ENCODE peak calls at places on chromosomes 1 and 21, in ten cellular contexts. T, O, X, R, N, Q, Z, S, W and M are unnamed samples.
A peak's percentile ranks its signal among the peaks of the same experiment; 100 is the strongest.

GRCh38 chr1:241219449-241219848 is 137.6 kb downstream of the RGS7 start:
- DNase-seq in Z (no peak), T (no peak), O (no peak), R (no peak), S (no peak), Q (no peak), W (no peak), N (no peak), X (no peak), M (no peak)

GRCh38 chr1:7108251-7108650 is 323.0 kb downstream of the CAMTA1 start:
- DNase-seq in X (no peak), Z (no peak), O (no peak), R (no peak), Q (no peak), T (no peak), N (no peak), S (no peak), W (no peak), M (no peak)

GRCh38 chr1:217437375-217437774 is 193.5 kb downstream of the GPATCH2 start:
- DNase-seq in N (no peak), Q (no peak), T (no peak), Z (no peak), X (no peak), R (no peak), O (no peak), W (no peak), S (no peak), M (no peak)

GRCh38 chr1:62682531-62682930 is 5.7 kb downstream of the DOCK7 start:
- DNase-seq in X (no peak), O (no peak), T (peak; percentile 43), R (no peak), Z (no peak), S (no peak), N (peak; percentile 19), W (no peak), Q (no peak), M (no peak)

GRCh38 chr1:61265665-61266064 is 183.3 kb downstream of the NFIA start:
- DNase-seq in O (no peak), W (no peak), S (no peak), R (no peak), N (no peak), T (no peak), Z (no peak), Q (no peak), X (no peak), M (no peak)

GRCh38 chr1:58460469-58460868 is 86.1 kb downstream of the OMA1 start:
- DNase-seq in Z (no peak), Q (no peak), O (no peak), S (no peak), N (peak; percentile 38), R (no peak), T (peak; percentile 17), W (no peak), X (no peak), M (peak; percentile 33)

GRCh38 chr1:27402349-27402754 is 9.9 kb downstream of the GPR3 start:
- DNase-seq in N (peak; percentile 74), O (peak; percentile 75), S (peak; percentile 86), Q (no peak), X (peak; percentile 39), Z (peak; percentile 54), T (peak; percentile 55), W (no peak), R (no peak), M (peak; percentile 64)

GRCh38 chr1:4963251-4963650 is 308.8 kb downstream of the AJAP1 start:
- DNase-seq in Z (no peak), O (peak; percentile 14), N (no peak), W (no peak), X (no peak), R (no peak), T (no peak), S (no peak), Q (no peak), M (no peak)

GRCh38 chr1:222994506-222995229 is 148.4 kb downstream of the TLR5 start:
- DNase-seq in S (no peak), O (no peak), T (peak; percentile 73), X (no peak), Z (no peak), N (peak; percentile 75), Q (no peak), W (no peak), R (no peak), M (no peak)

GRCh38 chr1:244319283-244320132 is 132.2 kb downstream of the ADSS2 start:
- DNase-seq in Z (no peak), Q (no peak), S (no peak), W (no peak), R (no peak), N (peak; percentile 86), O (no peak), X (peak; percentile 65), T (peak; percentile 90), M (no peak)

GRCh38 chr1:93395195-93395594 is 49.5 kb downstream of the DR1 start:
- DNase-seq in X (no peak), N (peak; percentile 65), Q (no peak), Z (no peak), R (no peak), T (peak; percentile 34), O (no peak), W (no peak), S (no peak), M (no peak)

GRCh38 chr1:58065520-58065919 is 481.0 kb downstream of the OMA1 start:
- DNase-seq in T (no peak), X (no peak), R (no peak), Z (peak; percentile 37), N (no peak), O (no peak), S (no peak), Q (no peak), W (no peak), M (peak; percentile 26)

GRCh38 chr1:108703939-108704338 is 8.8 kb upstream of the FNDC7 start:
- DNase-seq in S (no peak), Q (no peak), N (no peak), X (no peak), W (no peak), O (no peak), R (no peak), Z (no peak), T (peak; percentile 9), M (no peak)

GRCh38 chr21:25506887-25507286 is 100.4 kb downstream of the MRPL39 start:
- DNase-seq in W (peak; percentile 15), R (peak; percentile 12), O (no peak), T (peak; percentile 91), X (no peak), Q (no peak), Z (no peak), S (no peak), N (peak; percentile 70), M (no peak)

GRCh38 chr21:25506268-25506667 is 101.0 kb downstream of the MRPL39 start:
- DNase-seq in N (no peak), X (no peak), R (no peak), S (no peak), Z (no peak), Q (no peak), W (no peak), O (no peak), T (no peak), M (no peak)

GRCh38 chr21:25508364-25508763 is 98.9 kb downstream of the MRPL39 start:
- DNase-seq in S (no peak), X (no peak), O (no peak), T (peak; percentile 23), W (no peak), Z (peak; percentile 3), Q (no peak), N (no peak), R (no peak), M (no peak)

GRCh38 chr21:25509862-25510261 is 97.4 kb downstream of the MRPL39 start:
- DNase-seq in Z (no peak), O (no peak), S (no peak), X (no peak), N (no peak), W (no peak), Q (no peak), T (no peak), R (no peak), M (no peak)

GRCh38 chr21:25507522-25507921 is 99.8 kb downstream of the MRPL39 start:
- DNase-seq in R (no peak), Z (no peak), N (peak; percentile 39), W (no peak), O (no peak), Q (no peak), X (no peak), S (no peak), T (peak; percentile 23), M (no peak)
- TF ChIP-seq CTCF in R (no peak), Z (no peak), N (peak; percentile 37), W (no peak), O (no peak), Q (no peak), X (peak; percentile 26), S (no peak), T (peak; percentile 3), M (no peak)

GRCh38 chr21:30408782-30409494 is 13.1 kb downstream of the KRTAP13-1 start:
- DNase-seq in X (no peak), Z (peak; percentile 49), Q (no peak), T (no peak), W (no peak), S (peak; percentile 69), O (no peak), N (peak; percentile 84), R (no peak), M (peak; percentile 49)
- TF ChIP-seq CTCF in X (no peak), Z (peak; percentile 70), Q (peak; percentile 26), T (no peak), W (peak; percentile 31), S (peak; percentile 44), O (no peak), N (peak; percentile 66), R (no peak), M (peak; percentile 29)

GRCh38 chr1:38041941-38042834 is 4.4 kb downstream of the POU3F1 start:
- DNase-seq in X (no peak), T (no peak), R (no peak), O (no peak), S (no peak), N (no peak), W (no peak), Z (no peak), Q (no peak), M (no peak)

GRCh38 chr1:38034871-38035270 is 11.7 kb downstream of the POU3F1 start:
- DNase-seq in T (no peak), S (no peak), X (no peak), W (no peak), R (no peak), O (no peak), Q (no peak), Z (no peak), N (no peak), M (no peak)

GRCh38 chr1:38039386-38039933 is 7.1 kb downstream of the POU3F1 start:
- DNase-seq in R (no peak), N (no peak), S (no peak), Q (no peak), T (no peak), O (no peak), X (no peak), W (no peak), Z (no peak), M (no peak)

GRCh38 chr1:38038836-38039235 is 7.8 kb downstream of the POU3F1 start:
- DNase-seq in X (no peak), N (no peak), O (no peak), Q (no peak), T (peak; percentile 51), Z (no peak), S (no peak), W (no peak), R (no peak), M (no peak)

GRCh38 chr1:38037481-38037939 is 9.1 kb downstream of the POU3F1 start:
- DNase-seq in R (no peak), Q (no peak), O (no peak), S (no peak), N (no peak), X (no peak), T (no peak), Z (peak; percentile 61), W (no peak), M (peak; percentile 53)
- TF ChIP-seq CTCF in R (peak; percentile 13), Q (peak; percentile 30), O (peak; percentile 26), S (peak; percentile 23), N (peak; percentile 47), X (peak; percentile 19), T (peak; percentile 31), Z (no peak), W (no peak), M (peak; percentile 30)

GRCh38 chr1:111654839-111655238 is 35.2 kb downstream of the RAP1A start:
- DNase-seq in T (no peak), X (no peak), R (no peak), Q (no peak), Z (no peak), W (no peak), O (no peak), N (no peak), S (no peak), M (no peak)
- TF ChIP-seq CTCF in T (no peak), X (no peak), R (no peak), Q (no peak), Z (no peak), W (no peak), O (no peak), N (no peak), S (no peak), M (no peak)